ENCODE peak calls at places on chromosome 19, in five cellular contexts. W is H1, V is PC-9, I is HCT116, X is GM23338. U is an unnamed sample.

GRCh38 chr19:33374406-33374703 is 846 bp downstream of the CEBPG start:
- DNase-seq in W (no peak), V (no peak), I (no peak), X (no peak), U (peak)

GRCh38 chr19:18002347-18002850 is 5.6 kb upstream of the ARRDC2 start:
- DNase-seq in W (no peak), V (no peak), I (no peak), X (no peak), U (no peak)

GRCh38 chr19:46147166-46147740 is 785 bp upstream of the IGFL2 start:
- DNase-seq in W (no peak), V (no peak), I (no peak), X (no peak), U (no peak)

GRCh38 chr19:38072776-38073411 is 151.1 kb downstream of the DPF1 start:
- DNase-seq in W (no peak), V (no peak), I (no peak), X (no peak), U (no peak)

GRCh38 chr19:1599460-1599846 is 5.8 kb downstream of the UQCR11 start:
- DNase-seq in W (no peak), V (no peak), I (no peak), X (no peak), U (no peak)

GRCh38 chr19:49827034-49827433 is 8.9 kb downstream of the MED25 start:
- DNase-seq in W (no peak), V (no peak), I (no peak), X (no peak), U (no peak)

GRCh38 chr19:2774953-2775555 is 8.0 kb downstream of the SGTA start:
- DNase-seq in W (no peak), V (no peak), I (no peak), X (no peak), U (no peak)

GRCh38 chr19:32450217-32450616 is 44.6 kb downstream of the DPY19L3 start:
- DNase-seq in W (no peak), V (no peak), I (no peak), X (no peak), U (no peak)

GRCh38 chr19:48303367-48303766 is 22.0 kb upstream of the EMP3 start:
- DNase-seq in W (no peak), V (no peak), I (no peak), X (no peak), U (no peak)

GRCh38 chr19:16386619-16387240 is 62.1 kb downstream of the KLF2 start:
- DNase-seq in W (no peak), V (peak), I (peak), X (peak), U (peak)

GRCh38 chr19:49362048-49362925 is at the start of gene TEAD2:
- DNase-seq in W (peak), V (peak), I (no peak), X (peak), U (peak)

GRCh38 chr19:50546527-50547221 is 21.6 kb downstream of the LRRC4B start:
- DNase-seq in W (no peak), V (no peak), I (no peak), X (no peak), U (no peak)

DNA sequence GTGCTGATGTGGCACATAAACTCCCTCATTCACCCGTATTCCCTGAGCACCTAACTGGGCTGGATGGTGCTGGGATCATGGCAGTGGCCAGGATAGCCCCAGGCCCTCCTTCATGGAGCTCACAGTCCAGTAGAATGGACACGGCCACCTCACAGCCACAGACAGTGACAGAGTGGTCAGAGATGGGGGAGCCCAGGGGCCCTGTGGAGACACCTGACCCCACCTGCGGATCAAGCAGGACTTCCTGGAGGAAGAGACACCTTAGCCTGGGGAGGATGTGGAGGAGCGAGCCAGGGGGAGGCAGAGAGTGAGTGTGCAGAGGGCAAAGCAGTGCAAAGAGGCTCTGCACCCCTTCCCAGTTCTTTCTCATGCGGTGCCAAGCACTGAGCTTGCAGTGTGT is 21.1 kb upstream of the OVOL3 start:
- DNase-seq in W (no peak), V (no peak), I (no peak), X (no peak), U (no peak)
- H2AFZ ChIP-seq in W (no peak), V (no peak), I (no peak), X (no peak), U (no peak)

GRCh38 chr19:53365899-53366493 is 491 bp downstream of the ZNF525 start:
- DNase-seq in W (no peak), V (no peak), I (no peak), X (peak), U (peak)

DNA sequence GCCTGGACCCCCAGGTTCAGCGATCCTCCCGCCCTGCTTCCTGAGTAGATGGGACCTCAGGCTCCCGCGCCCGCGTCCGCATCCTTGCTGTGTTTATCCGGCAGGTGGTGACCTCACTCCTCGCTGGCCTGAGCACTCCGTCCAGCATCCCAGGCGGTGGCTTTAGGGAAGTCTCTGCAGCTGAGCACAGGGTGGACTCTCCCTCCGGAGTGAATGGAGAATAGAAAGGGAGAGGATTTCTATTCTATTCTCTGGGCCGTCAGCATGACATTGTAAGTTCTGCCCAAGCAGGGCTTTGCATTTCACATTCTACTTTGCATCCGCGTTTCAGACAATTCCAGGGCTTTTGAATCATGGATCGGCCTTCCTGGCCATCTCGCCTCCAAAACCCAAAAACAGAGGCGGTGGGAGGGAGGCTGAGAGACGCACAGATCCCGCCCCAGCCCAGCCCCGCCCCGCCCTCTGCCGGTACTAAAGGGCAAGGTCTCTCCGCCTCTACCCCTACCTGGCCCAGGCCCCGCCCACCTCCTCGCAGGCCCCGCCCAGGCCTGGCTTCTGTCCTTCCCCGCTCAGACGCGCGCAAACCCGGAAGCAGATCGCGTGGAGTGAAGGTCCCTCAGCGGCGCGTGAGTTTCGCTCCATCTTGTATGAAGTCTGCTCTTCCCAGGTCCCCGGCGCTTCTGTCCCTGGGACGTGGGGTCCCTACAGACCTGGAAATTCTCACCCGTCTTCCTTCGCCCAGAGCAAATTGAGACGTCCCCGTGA is at the start of gene ZNF525:
- DNase-seq in W (peak), V (peak), I (peak), X (peak), U (peak)
- TF ChIP-seq EZH2 in W (no peak), V (no peak), I (no peak), X (no peak), U (no peak)

GRCh38 chr19:40718774-40719391 is 2.0 kb downstream of the ITPKC start:
- DNase-seq in W (no peak), V (peak), I (peak), X (peak), U (peak)

GRCh38 chr19:40717325-40717879 is 490 bp downstream of the ITPKC start:
- DNase-seq in W (no peak), V (peak), I (no peak), X (no peak), U (no peak)

GRCh38 chr19:40721140-40721486 is 4.2 kb downstream of the ITPKC start:
- DNase-seq in W (no peak), V (no peak), I (no peak), X (no peak), U (no peak)

GRCh38 chr19:40717880-40718773 is 1.2 kb downstream of the ITPKC start:
- DNase-seq in W (no peak), V (peak), I (no peak), X (peak), U (peak)

GRCh38 chr19:40719414-40719894 is 2.5 kb downstream of the ITPKC start:
- DNase-seq in W (no peak), V (no peak), I (no peak), X (no peak), U (no peak)
- H3K4me2 ChIP-seq in W (peak), V (peak), I (peak), X (peak), U (peak)

DNA sequence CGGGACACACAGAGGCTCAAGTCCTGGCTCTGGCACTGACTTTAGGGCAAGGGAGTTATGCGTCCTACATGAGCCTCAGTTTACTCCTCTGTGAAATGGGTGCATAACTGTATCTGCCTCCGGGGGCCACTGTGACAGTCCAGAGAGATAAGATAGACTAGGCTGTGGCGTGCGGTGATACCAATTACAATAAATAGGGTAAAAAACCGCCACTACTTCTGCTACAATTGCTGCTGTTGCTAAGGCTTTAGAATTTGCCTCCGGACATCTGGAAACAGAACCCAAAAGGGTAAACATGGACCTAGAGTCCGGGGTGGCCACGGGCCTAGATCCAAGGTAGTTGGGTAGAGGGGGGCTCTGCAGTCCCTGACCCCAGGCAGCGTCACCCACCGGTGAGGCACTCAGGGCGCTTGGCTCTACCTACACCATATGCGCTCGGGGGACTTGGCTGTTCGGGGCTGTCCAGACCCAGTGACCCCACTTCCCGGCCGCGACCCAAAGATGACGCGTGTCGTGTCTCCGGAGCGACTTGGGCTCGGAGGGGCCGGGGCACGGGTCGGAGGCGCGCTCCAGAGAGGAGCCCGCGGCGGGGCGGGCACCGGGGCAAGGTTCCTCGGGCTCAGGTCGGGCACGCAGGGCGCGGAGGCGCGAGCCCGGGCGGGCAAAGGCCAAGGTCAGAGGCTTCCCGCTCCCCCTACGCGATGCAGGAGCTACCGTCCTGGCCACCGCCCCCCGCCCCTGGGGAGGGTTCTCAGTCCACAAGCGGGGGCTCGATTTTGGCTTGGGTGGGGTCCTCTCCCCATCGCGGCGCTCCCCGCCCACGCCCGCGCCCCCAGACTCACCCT is 1.0 kb downstream of the INSR start:
- DNase-seq in W (peak), V (no peak), I (no peak), X (peak), U (no peak)
- H2AFZ ChIP-seq in W (no peak), V (no peak), I (no peak), X (peak), U (peak)

GRCh38 chr19:51693819-51694218 is 689 bp downstream of the SPACA6 start:
- DNase-seq in W (no peak), V (no peak), I (no peak), X (no peak), U (no peak)
- TF ChIP-seq EZH2 in W (no peak), V (no peak), I (no peak), X (no peak), U (no peak)

U was measured in PC-3.